ENCODE peak calls at places on chromosomes 12 and 14, in nine cellular contexts. X is upper lobe of right lung, Z is psoas muscle, H is cardiac muscle cell, R is HCT116, K is colonic mucosa, S is RWPE2, C is Peyer's patch, V is BJ. I is an unnamed sample.

GRCh38 chr12:124764451-124764850 is 99.2 kb downstream of the SCARB1 start:
- DNase-seq in X (no peak), C (no peak), Z (peak; percentile 77), S (no peak), R (no peak), V (no peak), K (peak; percentile 65), H (peak; percentile 93), I (no peak)

GRCh38 chr14:93015039-93015438 is 92.1 kb downstream of the CHGA start:
- DNase-seq in C (no peak), Z (no peak), K (no peak), R (no peak), H (no peak), S (no peak), X (no peak), V (no peak), I (no peak)

GRCh38 chr14:68458840-68459469 is 333.9 kb downstream of the ZFP36L1 start:
- DNase-seq in K (peak; percentile 64), H (peak; percentile 62), R (no peak), Z (peak; percentile 76), V (peak; percentile 61), C (no peak), X (peak; percentile 66), S (peak; percentile 89), I (no peak)

GRCh38 chr14:74240794-74241610 is 1.8 kb downstream of the VSX2 start:
- DNase-seq in Z (no peak), K (no peak), S (peak; percentile 76), V (no peak), H (no peak), X (no peak), R (no peak), C (no peak), I (no peak)

GRCh38 chr14:98867726-98868125 is 404.3 kb downstream of the BCL11B start:
- DNase-seq in S (no peak), R (no peak), V (no peak), K (no peak), H (no peak), Z (no peak), C (no peak), X (no peak), I (no peak)

GRCh38 chr12:104356231-104357115 is 52.9 kb downstream of the EID3 start:
- DNase-seq in H (no peak), Z (no peak), K (no peak), S (no peak), C (no peak), V (no peak), X (peak; percentile 48), R (no peak), I (no peak)

GRCh38 chr14:61575751-61576150 is 119.6 kb upstream of the HIF1A start:
- DNase-seq in C (no peak), K (no peak), V (no peak), X (no peak), R (no peak), H (no peak), S (no peak), Z (no peak), I (no peak)

GRCh38 chr12:96155781-96156180 is 38.4 kb upstream of the ELK3 start:
- DNase-seq in H (no peak), X (no peak), S (no peak), V (no peak), K (no peak), R (no peak), Z (no peak), C (no peak), I (no peak)

GRCh38 chr14:67674139-67674479 is 323 bp downstream of the VTI1B start:
- DNase-seq in H (peak; percentile 58), R (peak; percentile 28), K (peak; percentile 86), C (peak; percentile 64), S (peak; percentile 78), Z (peak; percentile 83), X (peak; percentile 87), V (no peak), I (no peak)

GRCh38 chr12:1927751-1928351 is 9.4 kb upstream of the CACNA2D4 start:
- DNase-seq in K (peak; percentile 15), R (no peak), X (peak; percentile 57), V (no peak), H (peak; percentile 80), S (no peak), C (no peak), Z (no peak), I (no peak)

GRCh38 chr12:95218852-95219171 is 1.2 kb downstream of the VEZT start:
- DNase-seq in H (no peak), S (no peak), R (no peak), X (no peak), C (peak; percentile 56), Z (no peak), K (peak; percentile 56), V (no peak), I (peak; percentile 39)

GRCh38 chr12:93173178-93173957 is 204.4 kb upstream of the NUDT4 start:
- DNase-seq in C (no peak), S (no peak), H (peak; percentile 70), Z (no peak), X (no peak), V (no peak), K (no peak), R (no peak), I (no peak)

GRCh38 chr14:23121401-23121800 is 2.3 kb upstream of the CEBPE start:
- DNase-seq in K (peak; percentile 32), S (no peak), C (peak; percentile 70), X (no peak), Z (no peak), H (peak; percentile 93), R (no peak), V (no peak), I (peak; percentile 36)

GRCh38 chr12:56129210-56129691 is 1.2 kb downstream of the ESYT1 start:
- DNase-seq in S (no peak), K (peak; percentile 74), X (peak; percentile 88), V (no peak), H (peak; percentile 62), C (peak; percentile 88), R (no peak), Z (peak; percentile 80), I (peak; percentile 84)

GRCh38 chr12:56190695-56191155 is 1.4 kb upstream of the SMARCC2 start:
- DNase-seq in R (no peak), V (no peak), C (no peak), S (no peak), H (peak; percentile 51), K (no peak), Z (no peak), X (no peak), I (no peak)

GRCh38 chr14:54168489-54168888 is 211.9 kb upstream of the BMP4 start:
- DNase-seq in S (no peak), H (no peak), K (no peak), R (no peak), V (no peak), C (no peak), Z (no peak), X (no peak), I (no peak)

GRCh38 chr14:89540009-89540829 is 123.2 kb upstream of the FOXN3 start:
- DNase-seq in C (no peak), V (no peak), H (peak; percentile 31), X (no peak), K (no peak), S (no peak), R (no peak), Z (no peak), I (no peak)
- TF ChIP-seq CTCF in C (no peak), V (no peak), H (no peak), X (no peak), K (no peak), S (no peak), R (no peak), Z (no peak), I (no peak)

GRCh38 chr14:39174560-39175444 is at the start of gene PNN:
- DNase-seq in S (peak; percentile 99), R (peak; percentile 99), C (peak; percentile 94), X (peak; percentile 97), V (peak; percentile 97), Z (peak; percentile 98), H (peak; percentile 100), K (peak; percentile 98), I (peak; percentile 98)

GRCh38 chr14:39173198-39173597 is 1.9 kb upstream of the PNN start:
- DNase-seq in C (no peak), K (no peak), Z (no peak), H (no peak), X (no peak), S (no peak), V (no peak), R (no peak), I (no peak)

GRCh38 chr14:39176263-39177167 is 1.5 kb downstream of the PNN start:
- DNase-seq in R (no peak), K (no peak), H (no peak), Z (no peak), C (no peak), V (no peak), X (no peak), S (no peak), I (no peak)

GRCh38 chr14:39177168-39177545 is 2.1 kb downstream of the PNN start:
- DNase-seq in X (no peak), R (no peak), C (no peak), S (no peak), H (no peak), Z (no peak), K (no peak), V (no peak), I (no peak)

GRCh38 chr14:39175445-39176262 is 600 bp downstream of the PNN start:
- DNase-seq in Z (no peak), H (peak; percentile 44), R (no peak), S (peak; percentile 66), K (peak; percentile 47), X (peak; percentile 76), C (peak; percentile 41), V (no peak), I (peak; percentile 80)
- H3K4me3 ChIP-seq in Z (peak overlapping the region; percentile 90), H (peak overlapping the region; percentile 51), R (peak overlapping the region; percentile 85), S (peak overlapping the region; percentile 70), K (peak overlapping the region; percentile 79), X (peak overlapping the region; percentile 75), C (peak overlapping the region; percentile 78), V (peak overlapping the region; percentile 83), I (peak overlapping the region; percentile 82)

GRCh38 chr12:49340095-49340870 is 3.3 kb upstream of the C1QL4 start:
- DNase-seq in H (no peak), S (peak; percentile 9), V (no peak), X (peak; percentile 3), R (no peak), K (no peak), C (no peak), Z (no peak), I (no peak)
- H3K27me3 ChIP-seq in H (peaks cover 100% of the 10 kb centered on the region), S (peaks cover 39% of the 10 kb centered on the region), V (peaks cover 56% of the 10 kb centered on the region), X (peaks cover 67% of the 10 kb centered on the region), R (no peaks in the 10 kb centered on the region), K (peaks cover 52% of the 10 kb centered on the region), C (peaks cover 24% of the 10 kb centered on the region), Z (peaks cover 71% of the 10 kb centered on the region), I (peaks cover 4% of the 10 kb centered on the region)

DNA sequence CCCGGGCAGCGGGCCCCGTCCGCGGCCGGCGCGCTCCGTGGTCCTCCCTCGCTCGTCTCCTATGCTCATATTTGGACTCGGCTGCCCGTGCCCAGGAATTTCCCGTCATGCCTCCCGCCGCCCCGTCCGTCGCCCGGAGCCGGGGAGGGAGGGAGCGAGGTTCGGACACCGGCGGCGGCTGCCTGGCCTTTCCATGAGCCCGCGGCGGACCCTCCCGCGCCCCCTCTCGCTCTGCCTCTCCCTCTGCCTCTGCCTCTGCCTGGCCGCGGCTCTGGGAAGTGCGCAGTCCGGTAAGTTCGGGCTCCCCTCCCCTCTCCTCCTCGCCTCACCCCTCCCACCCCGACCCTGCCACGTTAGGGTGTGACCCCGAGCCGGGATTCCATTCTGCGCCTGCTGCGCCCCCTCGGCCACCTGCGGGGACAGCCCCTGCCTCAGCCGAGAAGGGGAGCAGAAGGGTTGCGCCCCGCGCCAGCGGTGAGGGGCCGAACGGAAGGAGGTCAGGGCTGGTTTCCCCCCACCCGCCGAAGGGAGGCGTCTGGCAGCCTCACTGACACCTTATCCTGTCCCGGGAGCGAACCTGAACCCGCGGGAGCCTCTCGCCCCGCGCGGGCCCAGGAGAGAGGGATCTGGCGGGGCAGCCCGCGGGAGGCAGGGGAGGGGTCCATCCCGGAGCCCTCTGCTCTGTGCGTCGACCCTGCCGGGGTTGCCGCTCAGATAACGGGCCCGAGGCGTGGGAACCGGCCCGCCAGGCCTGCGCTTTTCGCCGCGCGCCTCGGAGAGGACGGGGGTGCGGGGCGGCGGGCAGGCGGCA is at the start of gene MSRB3:
- DNase-seq in V (no peak), K (peak; percentile 46), C (no peak), Z (peak; percentile 89), H (peak; percentile 88), S (peak; percentile 76), X (peak; percentile 80), R (peak; percentile 19), I (peak; percentile 58)
- TF ChIP-seq CTCF in V (peak; percentile 33), K (no peak), C (no peak), Z (no peak), H (peak; percentile 20), S (peak; percentile 32), X (peak; percentile 26), R (no peak), I (peak; percentile 45)